ENCODE peak calls at places on chromosome 7, in eight cellular contexts. P, B, G, D, H, K, M and L are unnamed samples.

GRCh38 chr7:112933598-112933997 is 143.4 kb upstream of the TMEM168 start:
- DNase-seq in B (no peak), P (no peak), D (no peak), G (no peak), K (no peak), M (no peak), H (no peak), L (no peak)

GRCh38 chr7:30143748-30144251 is 9.0 kb downstream of the MTURN start:
- DNase-seq in P (no peak), H (no peak), D (no peak), G (no peak), K (no peak), M (no peak), B (peak), L (no peak)

GRCh38 chr7:70574970-70575799 is 556.8 kb upstream of the GALNT17 start:
- DNase-seq in P (no peak), G (no peak), B (no peak), K (no peak), M (no peak), D (no peak), H (peak), L (no peak)

GRCh38 chr7:3408814-3409595 is 108.0 kb downstream of the SDK1 start:
- DNase-seq in K (no peak), G (no peak), P (no peak), D (no peak), H (no peak), B (peak), M (no peak), L (no peak)

GRCh38 chr7:38070718-38071117 is 107.3 kb upstream of the STARD3NL start:
- DNase-seq in H (peak), D (peak), P (no peak), K (no peak), G (no peak), B (peak), M (no peak), L (no peak)

GRCh38 chr7:42125321-42125720 is 111.7 kb downstream of the GLI3 start:
- DNase-seq in D (no peak), G (no peak), P (no peak), K (no peak), H (no peak), M (no peak), B (no peak), L (no peak)

GRCh38 chr7:84216477-84216876 is 21.9 kb upstream of the SEMA3A start:
- DNase-seq in K (no peak), H (no peak), P (no peak), D (no peak), G (no peak), M (no peak), B (no peak), L (no peak)

GRCh38 chr7:2626498-2627117 is 5.2 kb upstream of the TTYH3 start:
- DNase-seq in M (no peak), K (peak), B (no peak), P (no peak), D (no peak), G (no peak), H (no peak), L (no peak)

GRCh38 chr7:5357951-5358350 is 65.7 kb downstream of the TNRC18 start:
- DNase-seq in H (no peak), M (no peak), D (no peak), G (no peak), B (no peak), K (no peak), P (no peak), L (no peak)

GRCh38 chr7:12570148-12570528 is 382 bp upstream of the SCIN start:
- DNase-seq in G (no peak), K (no peak), D (no peak), M (peak), B (no peak), H (peak), P (no peak), L (no peak)

GRCh38 chr7:36970551-36971514 is 246.5 kb upstream of the AOAH start:
- DNase-seq in P (no peak), G (no peak), D (no peak), H (no peak), B (no peak), K (no peak), M (no peak), L (no peak)

GRCh38 chr7:89514970-89515369 is 639.3 kb upstream of the STEAP1 start:
- DNase-seq in D (no peak), K (no peak), H (no peak), B (no peak), G (no peak), P (no peak), M (peak), L (no peak)

GRCh38 chr7:6221340-6222319 is 50.8 kb downstream of the CYTH3 start:
- DNase-seq in H (no peak), M (no peak), B (peak), D (no peak), K (no peak), P (no peak), G (no peak), L (no peak)

GRCh38 chr7:50352282-50352681 is 47.8 kb downstream of the IKZF1 start:
- DNase-seq in M (no peak), B (no peak), H (no peak), G (no peak), D (no peak), K (no peak), P (no peak), L (no peak)

GRCh38 chr7:156143683-156144082 is 331.4 kb upstream of the SHH start:
- DNase-seq in D (no peak), P (no peak), G (no peak), M (no peak), B (no peak), K (no peak), H (no peak), L (no peak)
- TF ChIP-seq CTCF in D (no peak), P (no peak), G (no peak), M (no peak), B (no peak), K (no peak), H (no peak), L (no peak)

GRCh38 chr7:106348231-106348630 is 63.4 kb upstream of the NAMPT start:
- DNase-seq in B (no peak), M (no peak), D (no peak), H (no peak), K (no peak), P (no peak), G (no peak), L (no peak)

GRCh38 chr7:106354822-106355221 is 70.0 kb upstream of the NAMPT start:
- DNase-seq in D (no peak), H (no peak), P (no peak), K (no peak), G (no peak), M (no peak), B (no peak), L (no peak)

GRCh38 chr7:106358103-106358663 is 73.4 kb upstream of the NAMPT start:
- DNase-seq in G (no peak), M (no peak), B (peak), H (peak), K (no peak), D (no peak), P (no peak), L (no peak)

GRCh38 chr7:106353944-106354343 is 69.2 kb upstream of the NAMPT start:
- DNase-seq in G (no peak), M (no peak), K (no peak), H (no peak), P (no peak), B (no peak), D (no peak), L (no peak)
- TF ChIP-seq CTCF in G (no peak), M (no peak), K (no peak), H (no peak), P (no peak), B (no peak), D (no peak), L (no peak)

DNA sequence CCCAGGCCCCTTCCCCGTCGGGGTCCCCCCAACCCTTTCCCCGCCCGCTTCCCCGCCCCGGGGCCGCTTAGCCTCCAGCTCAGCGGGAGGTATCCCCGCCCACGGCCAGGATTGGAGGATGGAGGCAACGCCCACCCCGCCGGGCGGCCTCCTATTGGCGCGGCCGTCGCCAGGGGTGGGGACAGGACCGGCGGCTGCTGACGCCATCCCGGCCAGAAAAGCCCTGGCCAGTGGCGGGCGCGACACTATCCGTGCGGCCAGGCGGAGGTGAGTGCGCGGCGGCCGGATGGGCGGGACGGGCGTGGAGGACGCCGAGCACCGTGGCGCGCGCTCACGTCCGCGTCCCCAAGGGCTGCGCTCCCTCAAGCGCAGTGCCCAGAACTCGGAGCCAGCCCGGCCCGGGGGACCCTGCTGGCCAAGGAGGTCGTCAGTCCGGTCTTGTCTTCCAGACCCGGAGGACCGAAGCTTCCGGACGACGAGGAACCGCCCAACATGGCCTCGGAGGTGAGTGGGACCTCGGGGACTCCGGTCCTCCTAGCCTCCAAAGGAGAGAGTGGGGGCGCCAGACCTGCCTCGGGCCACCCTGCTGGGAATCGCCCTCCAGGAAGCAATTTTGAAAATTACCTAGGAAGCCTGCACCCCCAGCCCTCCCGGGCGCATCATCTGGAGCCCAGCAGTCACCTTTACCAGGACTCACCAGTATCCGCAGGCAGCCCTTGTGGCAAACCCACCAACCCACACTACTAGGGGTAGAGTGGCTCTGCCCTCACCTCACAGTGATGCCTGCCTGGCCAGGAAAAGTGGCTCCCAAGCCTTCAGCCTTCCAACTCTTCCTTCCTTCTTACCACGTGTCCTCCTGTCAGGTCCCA is at the start of gene ASL:
- DNase-seq in K (peak), B (peak), H (peak), D (peak), M (peak), G (peak), P (peak), L (peak)
- TF ChIP-seq CTCF in K (no peak), B (peak), H (no peak), D (no peak), M (no peak), G (peak), P (peak), L (no peak)

DNA sequence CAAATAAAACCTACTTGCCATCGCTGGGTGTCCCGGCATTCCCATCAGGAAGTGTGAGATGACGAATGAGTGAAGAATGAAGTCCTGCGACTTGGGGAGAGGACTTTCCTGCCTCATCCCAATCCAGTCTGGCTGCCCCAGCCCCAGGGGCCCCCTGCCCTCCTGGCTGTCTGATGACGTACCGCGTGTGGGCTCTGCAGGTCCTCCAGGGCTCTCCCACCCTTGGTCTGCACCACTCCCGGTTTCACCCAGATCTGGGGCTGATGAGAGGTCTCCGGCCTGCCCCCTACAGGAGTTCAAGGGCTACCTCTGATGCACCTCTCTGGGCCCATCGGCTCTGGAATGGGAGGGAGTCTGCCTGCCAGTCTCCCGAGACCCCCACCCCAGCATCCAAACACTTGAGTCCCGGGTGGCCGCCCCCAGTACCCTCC is 9.8 kb downstream of the ATP6V1F start:
- DNase-seq in P (no peak), M (no peak), D (no peak), B (no peak), K (no peak), G (no peak), H (no peak), L (no peak)
- TF ChIP-seq CTCF in P (no peak), M (no peak), D (peak), B (peak), K (no peak), G (peak), H (no peak), L (no peak)

GRCh38 chr7:116451958-116452729 is 47.4 kb upstream of the CAV2 start:
- DNase-seq in K (no peak), M (no peak), D (no peak), G (no peak), B (no peak), H (no peak), P (no peak), L (no peak)
- TF ChIP-seq CTCF in K (no peak), M (no peak), D (no peak), G (no peak), B (peak), H (no peak), P (no peak), L (no peak)

GRCh38 chr7:92648082-92648481 is 57.9 kb upstream of the FAM133B start:
- DNase-seq in P (no peak), B (no peak), M (no peak), G (no peak), H (no peak), D (no peak), K (no peak), L (no peak)

GRCh38 chr7:92655346-92655884 is 65.2 kb upstream of the FAM133B start:
- DNase-seq in M (no peak), D (no peak), K (no peak), P (no peak), G (no peak), B (no peak), H (no peak), L (no peak)

GRCh38 chr7:92653136-92653535 is 62.9 kb upstream of the FAM133B start:
- DNase-seq in K (no peak), M (no peak), H (no peak), B (no peak), D (no peak), P (no peak), G (no peak), L (no peak)

GRCh38 chr7:92650391-92650790 is 60.2 kb upstream of the FAM133B start:
- DNase-seq in G (no peak), D (no peak), B (no peak), P (no peak), K (no peak), M (no peak), H (peak), L (no peak)

GRCh38 chr7:92652536-92652935 is 62.3 kb upstream of the FAM133B start:
- DNase-seq in M (no peak), P (no peak), H (peak), B (no peak), K (no peak), G (no peak), D (no peak), L (no peak)
- TF ChIP-seq CTCF in M (no peak), P (no peak), H (no peak), B (no peak), K (no peak), G (no peak), D (no peak), L (no peak)

GRCh38 chr7:121002-121401 is 71.4 kb upstream of the FAM20C start:
- DNase-seq in D (no peak), P (no peak), G (no peak), M (no peak), H (no peak), K (no peak), B (no peak), L (no peak)

GRCh38 chr7:120591-120991 is 71.8 kb upstream of the FAM20C start:
- DNase-seq in M (no peak), K (no peak), B (no peak), H (peak), P (no peak), D (no peak), G (no peak), L (no peak)

GRCh38 chr7:119377-120163 is 72.8 kb upstream of the FAM20C start:
- DNase-seq in P (no peak), G (no peak), K (peak), H (peak), D (no peak), B (peak), M (no peak), L (no peak)

GRCh38 chr7:121406-121805 is 71.0 kb upstream of the FAM20C start:
- DNase-seq in D (no peak), M (no peak), B (no peak), P (no peak), H (peak), K (no peak), G (no peak), L (no peak)

GRCh38 chr7:120164-120555 is 72.2 kb upstream of the FAM20C start:
- DNase-seq in K (no peak), M (no peak), D (no peak), G (no peak), H (peak), B (no peak), P (no peak), L (no peak)
- TF ChIP-seq CTCF in K (no peak), M (no peak), D (no peak), G (no peak), H (no peak), B (no peak), P (no peak), L (no peak)

GRCh38 chr7:118777308-118777707 is 552.8 kb downstream of the ANKRD7 start:
- DNase-seq in D (no peak), H (no peak), B (no peak), K (no peak), G (no peak), M (no peak), P (no peak), L (no peak)
- TF ChIP-seq CTCF in D (no peak), H (no peak), B (no peak), K (no peak), G (no peak), M (no peak), P (no peak), L (no peak)

DNA sequence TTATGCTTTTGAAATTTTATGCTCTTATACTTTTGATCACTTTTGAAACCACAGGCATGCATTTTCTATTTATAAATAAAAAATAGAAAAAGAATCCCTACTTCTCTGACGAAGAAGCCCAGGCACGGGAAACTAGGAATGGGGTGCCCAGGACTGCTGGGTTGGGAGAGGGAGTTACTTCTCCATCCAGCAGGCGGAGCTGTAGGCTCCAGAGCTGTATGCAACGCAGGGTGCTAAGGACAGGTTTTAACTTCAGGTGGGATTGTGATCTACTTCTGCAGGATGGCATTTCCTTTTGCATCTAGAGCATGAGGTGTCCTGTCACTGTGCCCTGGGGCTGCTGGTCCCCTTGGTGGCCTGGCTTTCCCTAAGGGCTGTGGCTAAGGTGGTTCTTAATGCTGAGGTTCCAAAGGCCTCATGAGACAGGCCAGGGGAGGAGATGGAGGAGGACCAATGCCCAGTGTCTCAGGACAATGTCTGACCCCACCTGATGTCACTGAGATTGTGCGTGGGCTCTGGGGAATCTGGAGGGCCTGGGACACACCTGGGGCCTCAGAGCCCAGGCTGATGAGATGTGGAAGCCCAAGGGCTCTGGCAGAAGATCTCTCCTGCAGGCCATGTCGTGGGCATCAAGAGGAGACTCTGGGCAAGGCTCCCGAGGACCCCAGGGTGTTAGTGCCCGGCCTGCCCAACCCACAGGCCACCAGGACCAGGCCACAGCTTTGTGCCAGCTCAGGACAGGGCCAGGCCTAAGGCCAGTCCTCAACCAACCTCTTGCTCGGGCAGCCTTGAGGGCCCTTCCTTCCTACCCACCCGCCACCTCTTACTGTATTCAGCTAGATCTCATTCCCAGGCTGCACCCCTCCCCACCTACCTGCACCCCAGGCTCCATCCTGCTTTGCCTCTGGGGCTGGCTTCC is 507 bp downstream of the CCDC201 start:
- DNase-seq in H (peak), B (no peak), M (no peak), G (no peak), K (no peak), P (no peak), D (peak), L (peak)
- TF ChIP-seq CTCF in H (peak), B (peak), M (no peak), G (peak), K (no peak), P (no peak), D (peak), L (peak)

DNA sequence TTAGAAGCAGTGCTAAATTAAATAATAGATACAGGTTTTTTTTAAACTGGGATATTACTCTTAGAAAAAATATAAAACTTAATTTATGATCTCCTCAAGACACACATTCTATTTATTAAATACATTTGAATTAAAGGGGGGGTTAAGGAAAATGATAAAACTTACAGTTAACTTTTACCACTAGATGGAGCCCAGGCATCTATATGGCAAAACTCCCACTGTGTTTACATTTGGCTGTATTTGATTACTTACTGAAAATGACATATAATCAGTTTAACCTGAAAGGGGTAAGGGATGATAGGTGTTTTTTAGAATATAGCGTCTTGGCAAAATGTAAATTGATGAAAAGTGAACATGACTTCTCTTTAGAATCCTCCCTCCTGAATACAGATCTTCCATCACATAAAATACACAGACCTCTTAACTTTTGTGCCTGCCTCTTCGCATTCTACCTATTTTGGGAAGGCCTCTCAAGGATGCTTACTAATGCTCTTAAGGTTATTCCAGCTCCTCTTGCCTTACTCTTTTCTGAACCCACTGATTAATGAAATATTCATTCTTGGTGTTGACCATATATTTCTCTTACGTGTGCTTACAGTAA is 235.7 kb downstream of the AGMO start:
- DNase-seq in K (no peak), G (no peak), H (peak), P (no peak), B (peak), D (no peak), M (no peak), L (no peak)
- TF ChIP-seq CTCF in K (peak), G (peak), H (peak), P (no peak), B (peak), D (peak), M (no peak), L (peak)